ENCODE peak calls at places on chromosomes 3 and 15, in eight cellular contexts. One of them, this sample, is unnamed.
A peak's percentile ranks its signal among the peaks of the same experiment; 100 is the strongest.

GRCh38 chr3:169144271-169144670 is 519.2 kb downstream of the MECOM start:
- DNase-seq in uterus: no peak
- DNase-seq in transverse colon: no peak
- DNase-seq in endothelial cell of umbilical vein: no peak
- DNase-seq in stomach: no peak
- DNase-seq in thyroid gland: no peak
- DNase-seq in vagina: no peak
- DNase-seq in IMR-90: no peak
- DNase-seq in this sample: no peak

GRCh38 chr3:83902842-83903241 is 1055.9 kb upstream of the CADM2 start:
- DNase-seq in uterus: no peak
- DNase-seq in transverse colon: no peak
- DNase-seq in endothelial cell of umbilical vein: no peak
- DNase-seq in stomach: no peak
- DNase-seq in thyroid gland: no peak
- DNase-seq in vagina: no peak
- DNase-seq in IMR-90: no peak
- DNase-seq in this sample: no peak

GRCh38 chr3:16884084-16884747 is 539 bp upstream of the PLCL2 start:
- DNase-seq in uterus: peak; percentile 47
- DNase-seq in transverse colon: peak; percentile 79
- DNase-seq in endothelial cell of umbilical vein: peak; percentile 55
- DNase-seq in stomach: peak; percentile 58
- DNase-seq in thyroid gland: peak; percentile 43
- DNase-seq in vagina: no peak
- DNase-seq in IMR-90: peak; percentile 6
- DNase-seq in this sample: peak; percentile 76

GRCh38 chr3:184189421-184189820 is 3.4 kb downstream of the ABCF3 start:
- DNase-seq in uterus: no peak
- DNase-seq in transverse colon: no peak
- DNase-seq in endothelial cell of umbilical vein: no peak
- DNase-seq in stomach: no peak
- DNase-seq in thyroid gland: no peak
- DNase-seq in vagina: no peak
- DNase-seq in IMR-90: no peak
- DNase-seq in this sample: no peak

GRCh38 chr3:132029182-132029902 is 5.5 kb downstream of the CPNE4 start:
- DNase-seq in uterus: peak; percentile 21
- DNase-seq in transverse colon: peak; percentile 74
- DNase-seq in endothelial cell of umbilical vein: peak; percentile 73
- DNase-seq in stomach: peak; percentile 88
- DNase-seq in thyroid gland: peak; percentile 87
- DNase-seq in vagina: no peak
- DNase-seq in IMR-90: peak; percentile 61
- DNase-seq in this sample: peak; percentile 71

GRCh38 chr3:194740859-194741486 is 55.3 kb downstream of the FAM43A start:
- DNase-seq in uterus: no peak
- DNase-seq in transverse colon: no peak
- DNase-seq in endothelial cell of umbilical vein: peak; percentile 93
- DNase-seq in stomach: no peak
- DNase-seq in thyroid gland: peak; percentile 87
- DNase-seq in vagina: no peak
- DNase-seq in IMR-90: peak; percentile 41
- DNase-seq in this sample: no peak

GRCh38 chr3:51934991-51935885 is 6.5 kb downstream of the RRP9 start:
- DNase-seq in uterus: no peak
- DNase-seq in transverse colon: no peak
- DNase-seq in endothelial cell of umbilical vein: no peak
- DNase-seq in stomach: peak; percentile 20
- DNase-seq in thyroid gland: no peak
- DNase-seq in vagina: no peak
- DNase-seq in IMR-90: no peak
- DNase-seq in this sample: no peak

GRCh38 chr3:67774676-67775075 is 120.3 kb upstream of the SUCLG2 start:
- DNase-seq in uterus: no peak
- DNase-seq in transverse colon: no peak
- DNase-seq in endothelial cell of umbilical vein: no peak
- DNase-seq in stomach: no peak
- DNase-seq in thyroid gland: no peak
- DNase-seq in vagina: no peak
- DNase-seq in IMR-90: no peak
- DNase-seq in this sample: no peak

GRCh38 chr15:69758810-69759410 is 306.3 kb downstream of the RPLP1 start:
- DNase-seq in uterus: no peak
- DNase-seq in transverse colon: peak; percentile 71
- DNase-seq in endothelial cell of umbilical vein: peak; percentile 27
- DNase-seq in stomach: peak; percentile 64
- DNase-seq in thyroid gland: peak; percentile 16
- DNase-seq in vagina: peak; percentile 64
- DNase-seq in IMR-90: peak; percentile 62
- DNase-seq in this sample: peak; percentile 16

GRCh38 chr3:26653811-26654379 is 31.3 kb downstream of the LRRC3B start:
- DNase-seq in uterus: no peak
- DNase-seq in transverse colon: no peak
- DNase-seq in endothelial cell of umbilical vein: no peak
- DNase-seq in stomach: no peak
- DNase-seq in thyroid gland: no peak
- DNase-seq in vagina: no peak
- DNase-seq in IMR-90: no peak
- DNase-seq in this sample: no peak

GRCh38 chr3:186361246-186361611 is 805 bp downstream of the DGKG start:
- DNase-seq in uterus: no peak
- DNase-seq in transverse colon: no peak
- DNase-seq in endothelial cell of umbilical vein: no peak
- DNase-seq in stomach: no peak
- DNase-seq in thyroid gland: peak; percentile 12
- DNase-seq in vagina: no peak
- DNase-seq in IMR-90: no peak
- DNase-seq in this sample: no peak

GRCh38 chr3:133089906-133090305 is 51.7 kb downstream of the TMEM108 start:
- DNase-seq in uterus: no peak
- DNase-seq in transverse colon: no peak
- DNase-seq in endothelial cell of umbilical vein: no peak
- DNase-seq in stomach: no peak
- DNase-seq in thyroid gland: no peak
- DNase-seq in vagina: no peak
- DNase-seq in IMR-90: no peak
- DNase-seq in this sample: no peak

GRCh38 chr3:4986175-4986610 is 7.0 kb downstream of the BHLHE40 start:
- DNase-seq in uterus: no peak
- DNase-seq in transverse colon: no peak
- DNase-seq in endothelial cell of umbilical vein: no peak
- DNase-seq in stomach: no peak
- DNase-seq in thyroid gland: peak; percentile 44
- DNase-seq in vagina: no peak
- DNase-seq in IMR-90: peak; percentile 64
- DNase-seq in this sample: no peak

GRCh38 chr3:128632301-128632700 is 18.3 kb downstream of the RPN1 start:
- DNase-seq in uterus: no peak
- DNase-seq in transverse colon: no peak
- DNase-seq in endothelial cell of umbilical vein: no peak
- DNase-seq in stomach: no peak
- DNase-seq in thyroid gland: no peak
- DNase-seq in vagina: no peak
- DNase-seq in IMR-90: no peak
- DNase-seq in this sample: no peak

GRCh38 chr3:39065197-39065596 is 13.4 kb downstream of the WDR48 start:
- DNase-seq in uterus: no peak
- DNase-seq in transverse colon: peak; percentile 20
- DNase-seq in endothelial cell of umbilical vein: peak; percentile 29
- DNase-seq in stomach: no peak
- DNase-seq in thyroid gland: peak; percentile 6
- DNase-seq in vagina: no peak
- DNase-seq in IMR-90: peak; percentile 60
- DNase-seq in this sample: no peak

GRCh38 chr15:62337934-62338333 is 172.8 kb upstream of the C2CD4B start:
- DNase-seq in uterus: no peak
- DNase-seq in transverse colon: no peak
- DNase-seq in endothelial cell of umbilical vein: no peak
- DNase-seq in stomach: no peak
- DNase-seq in thyroid gland: no peak
- DNase-seq in vagina: no peak
- DNase-seq in IMR-90: no peak
- DNase-seq in this sample: no peak

GRCh38 chr3:150483226-150483625 is 63.1 kb downstream of the SERP1 start:
- DNase-seq in uterus: no peak
- DNase-seq in transverse colon: no peak
- DNase-seq in endothelial cell of umbilical vein: no peak
- DNase-seq in stomach: no peak
- DNase-seq in thyroid gland: no peak
- DNase-seq in vagina: no peak
- DNase-seq in IMR-90: no peak
- DNase-seq in this sample: no peak

DNA sequence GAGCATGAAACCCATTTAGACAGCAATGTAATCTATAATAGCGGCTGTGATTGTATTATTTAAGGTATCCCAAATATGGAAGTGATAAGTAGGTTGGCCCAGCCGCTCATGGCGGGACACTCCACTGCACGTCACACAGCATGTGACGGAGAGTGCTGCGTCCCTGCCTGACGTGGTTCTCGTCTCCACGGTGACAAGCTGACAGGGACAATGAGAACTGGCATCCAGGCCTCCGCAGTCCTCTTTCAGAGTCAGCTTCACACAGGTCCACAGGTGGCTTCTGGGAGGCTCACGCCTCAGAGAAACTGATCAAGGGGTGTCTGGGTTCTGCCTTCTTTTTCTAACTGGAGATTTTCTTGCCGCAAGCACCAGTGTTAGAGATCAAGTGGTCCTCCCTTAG is 121.1 kb downstream of the ATP10A start:
- DNase-seq in uterus: no peak
- DNase-seq in transverse colon: no peak
- DNase-seq in endothelial cell of umbilical vein: no peak
- DNase-seq in stomach: no peak
- DNase-seq in thyroid gland: no peak
- DNase-seq in vagina: peak; percentile 32
- DNase-seq in IMR-90: no peak
- DNase-seq in this sample: no peak
- TF ChIP-seq POLR2A in uterus: no peak
- TF ChIP-seq POLR2A in transverse colon: no peak
- TF ChIP-seq POLR2A in endothelial cell of umbilical vein: no peak
- TF ChIP-seq POLR2A in stomach: no peak
- TF ChIP-seq POLR2A in thyroid gland: no peak
- TF ChIP-seq POLR2A in vagina: no peak
- TF ChIP-seq POLR2A in IMR-90: no peak
- TF ChIP-seq POLR2A in this sample: no peak

DNA sequence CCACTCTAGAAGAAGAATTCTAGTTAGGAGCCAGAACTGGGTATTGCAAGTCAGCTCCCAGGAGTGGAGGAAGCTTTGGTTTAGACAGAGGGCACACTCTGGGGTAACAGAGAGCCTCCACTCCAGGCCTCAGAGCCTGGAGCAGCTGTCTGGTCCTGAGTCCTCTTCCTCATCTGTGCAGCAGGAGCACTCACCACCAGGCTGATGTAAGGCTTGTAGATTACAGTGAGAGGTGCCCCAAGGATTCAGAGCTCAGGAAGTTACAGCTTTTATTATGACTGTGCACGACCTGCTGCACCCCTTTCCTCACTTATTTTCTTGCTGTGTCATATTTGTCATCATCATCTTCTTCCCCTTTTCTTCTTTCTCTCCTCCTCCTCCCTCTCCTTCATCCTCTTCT is 210.4 kb downstream of the ATP10A start:
- DNase-seq in uterus: no peak
- DNase-seq in transverse colon: no peak
- DNase-seq in endothelial cell of umbilical vein: no peak
- DNase-seq in stomach: no peak
- DNase-seq in thyroid gland: no peak
- DNase-seq in vagina: no peak
- DNase-seq in IMR-90: no peak
- DNase-seq in this sample: no peak
- H3K4me1 ChIP-seq in uterus: no peaks in the 10 kb centered on the region
- H3K4me1 ChIP-seq in transverse colon: no peaks in the 10 kb centered on the region
- H3K4me1 ChIP-seq in endothelial cell of umbilical vein: no peaks in the 10 kb centered on the region
- H3K4me1 ChIP-seq in stomach: no peaks in the 10 kb centered on the region
- H3K4me1 ChIP-seq in thyroid gland: no peaks in the 10 kb centered on the region
- H3K4me1 ChIP-seq in vagina: no peaks in the 10 kb centered on the region
- H3K4me1 ChIP-seq in IMR-90: no peaks in the 10 kb centered on the region
- H3K4me1 ChIP-seq in this sample: no peaks in the 10 kb centered on the region

GRCh38 chr3:177378168-177378567 is 180.9 kb upstream of the TBL1XR1 start:
- DNase-seq in uterus: no peak
- DNase-seq in transverse colon: no peak
- DNase-seq in endothelial cell of umbilical vein: no peak
- DNase-seq in stomach: no peak
- DNase-seq in thyroid gland: no peak
- DNase-seq in vagina: no peak
- DNase-seq in IMR-90: no peak
- DNase-seq in this sample: no peak

GRCh38 chr3:177370396-177370795 is 173.1 kb upstream of the TBL1XR1 start:
- DNase-seq in uterus: no peak
- DNase-seq in transverse colon: no peak
- DNase-seq in endothelial cell of umbilical vein: no peak
- DNase-seq in stomach: no peak
- DNase-seq in thyroid gland: no peak
- DNase-seq in vagina: no peak
- DNase-seq in IMR-90: no peak
- DNase-seq in this sample: no peak

GRCh38 chr3:177371903-177372302 is 174.6 kb upstream of the TBL1XR1 start:
- DNase-seq in uterus: no peak
- DNase-seq in transverse colon: no peak
- DNase-seq in endothelial cell of umbilical vein: no peak
- DNase-seq in stomach: no peak
- DNase-seq in thyroid gland: peak; percentile 32
- DNase-seq in vagina: no peak
- DNase-seq in IMR-90: no peak
- DNase-seq in this sample: no peak

GRCh38 chr3:177377166-177377565 is 179.9 kb upstream of the TBL1XR1 start:
- DNase-seq in uterus: no peak
- DNase-seq in transverse colon: peak; percentile 65
- DNase-seq in endothelial cell of umbilical vein: no peak
- DNase-seq in stomach: peak; percentile 43
- DNase-seq in thyroid gland: peak; percentile 94
- DNase-seq in vagina: no peak
- DNase-seq in IMR-90: no peak
- DNase-seq in this sample: no peak

DNA sequence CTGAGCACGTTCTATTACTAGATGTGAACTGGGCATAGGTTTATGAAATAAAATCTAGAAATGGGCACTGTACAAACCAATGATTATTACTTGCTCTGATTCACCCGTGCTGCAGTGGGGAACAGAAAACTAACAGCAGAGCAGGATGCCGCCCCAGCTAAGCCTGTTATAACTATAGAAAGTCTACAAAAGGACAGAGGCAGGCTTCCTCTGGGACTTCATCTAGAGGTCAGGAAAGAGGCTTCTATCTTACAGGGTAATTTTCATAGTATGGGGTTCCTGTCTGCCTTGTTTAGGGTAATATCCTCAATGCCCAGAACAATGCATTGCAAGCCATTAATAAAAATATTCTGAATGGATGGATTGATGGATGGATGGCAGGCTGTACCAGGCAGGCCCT is 177.0 kb upstream of the TBL1XR1 start:
- DNase-seq in uterus: no peak
- DNase-seq in transverse colon: no peak
- DNase-seq in endothelial cell of umbilical vein: no peak
- DNase-seq in stomach: no peak
- DNase-seq in thyroid gland: no peak
- DNase-seq in vagina: no peak
- DNase-seq in IMR-90: no peak
- DNase-seq in this sample: no peak
- TF ChIP-seq CTCF in uterus: no peak
- TF ChIP-seq CTCF in transverse colon: no peak
- TF ChIP-seq CTCF in endothelial cell of umbilical vein: no peak
- TF ChIP-seq CTCF in stomach: no peak
- TF ChIP-seq CTCF in thyroid gland: no peak
- TF ChIP-seq CTCF in vagina: no peak
- TF ChIP-seq CTCF in IMR-90: no peak
- TF ChIP-seq CTCF in this sample: no peak

GRCh38 chr3:101858464-101858863 is 9.2 kb downstream of the NFKBIZ start:
- DNase-seq in uterus: no peak
- DNase-seq in transverse colon: no peak
- DNase-seq in endothelial cell of umbilical vein: no peak
- DNase-seq in stomach: no peak
- DNase-seq in thyroid gland: no peak
- DNase-seq in vagina: no peak
- DNase-seq in IMR-90: no peak
- DNase-seq in this sample: no peak
- TF ChIP-seq POLR2A in uterus: no peak
- TF ChIP-seq POLR2A in transverse colon: no peak
- TF ChIP-seq POLR2A in endothelial cell of umbilical vein: no peak
- TF ChIP-seq POLR2A in stomach: no peak
- TF ChIP-seq POLR2A in thyroid gland: no peak
- TF ChIP-seq POLR2A in vagina: no peak
- TF ChIP-seq POLR2A in IMR-90: no peak
- TF ChIP-seq POLR2A in this sample: no peak

This sample was measured in heart left ventricle.